ENCODE peak calls at places on chromosomes 3 and 15, in six cellular contexts. One of them, this sample, is unnamed.

GRCh38 chr3:172323894-172324590 is 124.2 kb downstream of the GHSR start:
- DNase-seq in endothelial cell of umbilical vein: no peak
- DNase-seq in CD4-positive, CD25-positive, alpha-beta regulatory T cell: no peak
- DNase-seq in astrocyte of the spinal cord: peak
- DNase-seq in aorta: peak
- DNase-seq in ovary: peak
- DNase-seq in this sample: no peak

GRCh38 chr3:38031022-38031994 is 1.9 kb upstream of the PLCD1 start:
- DNase-seq in endothelial cell of umbilical vein: no peak
- DNase-seq in CD4-positive, CD25-positive, alpha-beta regulatory T cell: peak
- DNase-seq in astrocyte of the spinal cord: peak
- DNase-seq in aorta: peak
- DNase-seq in ovary: peak
- DNase-seq in this sample: no peak

GRCh38 chr15:101180620-101181307 is 71.1 kb downstream of the CHSY1 start:
- DNase-seq in endothelial cell of umbilical vein: no peak
- DNase-seq in CD4-positive, CD25-positive, alpha-beta regulatory T cell: no peak
- DNase-seq in astrocyte of the spinal cord: no peak
- DNase-seq in aorta: no peak
- DNase-seq in ovary: no peak
- DNase-seq in this sample: no peak

GRCh38 chr3:170493712-170494182 is 75.1 kb downstream of the CLDN11 start:
- DNase-seq in endothelial cell of umbilical vein: no peak
- DNase-seq in CD4-positive, CD25-positive, alpha-beta regulatory T cell: no peak
- DNase-seq in astrocyte of the spinal cord: peak
- DNase-seq in aorta: no peak
- DNase-seq in ovary: no peak
- DNase-seq in this sample: no peak

GRCh38 chr15:62855085-62855476 is 187.5 kb upstream of the TPM1 start:
- DNase-seq in endothelial cell of umbilical vein: no peak
- DNase-seq in CD4-positive, CD25-positive, alpha-beta regulatory T cell: no peak
- DNase-seq in astrocyte of the spinal cord: no peak
- DNase-seq in aorta: no peak
- DNase-seq in ovary: no peak
- DNase-seq in this sample: no peak

GRCh38 chr3:160376681-160377080 is 22.3 kb downstream of the IFT80 start:
- DNase-seq in endothelial cell of umbilical vein: no peak
- DNase-seq in CD4-positive, CD25-positive, alpha-beta regulatory T cell: no peak
- DNase-seq in astrocyte of the spinal cord: no peak
- DNase-seq in aorta: no peak
- DNase-seq in ovary: no peak
- DNase-seq in this sample: no peak

GRCh38 chr15:77836116-77836798 is 203.5 kb upstream of the LINGO1 start:
- DNase-seq in endothelial cell of umbilical vein: peak
- DNase-seq in CD4-positive, CD25-positive, alpha-beta regulatory T cell: no peak
- DNase-seq in astrocyte of the spinal cord: peak
- DNase-seq in aorta: peak
- DNase-seq in ovary: no peak
- DNase-seq in this sample: no peak

GRCh38 chr3:148861277-148861869 is 3.7 kb upstream of the CPA3 start:
- DNase-seq in endothelial cell of umbilical vein: peak
- DNase-seq in CD4-positive, CD25-positive, alpha-beta regulatory T cell: peak
- DNase-seq in astrocyte of the spinal cord: peak
- DNase-seq in aorta: no peak
- DNase-seq in ovary: no peak
- DNase-seq in this sample: no peak

GRCh38 chr3:53286727-53287412 is 31.0 kb upstream of the TKT start:
- DNase-seq in endothelial cell of umbilical vein: no peak
- DNase-seq in CD4-positive, CD25-positive, alpha-beta regulatory T cell: no peak
- DNase-seq in astrocyte of the spinal cord: peak
- DNase-seq in aorta: no peak
- DNase-seq in ovary: no peak
- DNase-seq in this sample: no peak

GRCh38 chr15:76196949-76197315 is 114.3 kb downstream of the ETFA start:
- DNase-seq in endothelial cell of umbilical vein: no peak
- DNase-seq in CD4-positive, CD25-positive, alpha-beta regulatory T cell: no peak
- DNase-seq in astrocyte of the spinal cord: no peak
- DNase-seq in aorta: no peak
- DNase-seq in ovary: no peak
- DNase-seq in this sample: no peak

GRCh38 chr3:27714692-27715453 is 7.2 kb downstream of the EOMES start:
- DNase-seq in endothelial cell of umbilical vein: no peak
- DNase-seq in CD4-positive, CD25-positive, alpha-beta regulatory T cell: no peak
- DNase-seq in astrocyte of the spinal cord: no peak
- DNase-seq in aorta: peak
- DNase-seq in ovary: no peak
- DNase-seq in this sample: peak

GRCh38 chr3:67077656-67078055 is 79.5 kb downstream of the KBTBD8 start:
- DNase-seq in endothelial cell of umbilical vein: no peak
- DNase-seq in CD4-positive, CD25-positive, alpha-beta regulatory T cell: no peak
- DNase-seq in astrocyte of the spinal cord: no peak
- DNase-seq in aorta: no peak
- DNase-seq in ovary: no peak
- DNase-seq in this sample: no peak

GRCh38 chr3:168159473-168159872 is 63.7 kb upstream of the GOLIM4 start:
- DNase-seq in endothelial cell of umbilical vein: no peak
- DNase-seq in CD4-positive, CD25-positive, alpha-beta regulatory T cell: no peak
- DNase-seq in astrocyte of the spinal cord: no peak
- DNase-seq in aorta: no peak
- DNase-seq in ovary: no peak
- DNase-seq in this sample: no peak

GRCh38 chr15:37873336-37873735 is 61.1 kb upstream of the TMCO5A start:
- DNase-seq in endothelial cell of umbilical vein: no peak
- DNase-seq in CD4-positive, CD25-positive, alpha-beta regulatory T cell: no peak
- DNase-seq in astrocyte of the spinal cord: no peak
- DNase-seq in aorta: no peak
- DNase-seq in ovary: no peak
- DNase-seq in this sample: no peak

GRCh38 chr3:118772036-118773030 is 262.3 kb downstream of the IGSF11 start:
- DNase-seq in endothelial cell of umbilical vein: no peak
- DNase-seq in CD4-positive, CD25-positive, alpha-beta regulatory T cell: no peak
- DNase-seq in astrocyte of the spinal cord: peak
- DNase-seq in aorta: no peak
- DNase-seq in ovary: no peak
- DNase-seq in this sample: peak

GRCh38 chr3:14371573-14372474 is 30.6 kb upstream of the SLC6A6 start:
- DNase-seq in endothelial cell of umbilical vein: peak
- DNase-seq in CD4-positive, CD25-positive, alpha-beta regulatory T cell: no peak
- DNase-seq in astrocyte of the spinal cord: peak
- DNase-seq in aorta: peak
- DNase-seq in ovary: no peak
- DNase-seq in this sample: no peak

GRCh38 chr3:13282986-13283876 is 136.9 kb downstream of the NUP210 start:
- DNase-seq in endothelial cell of umbilical vein: no peak
- DNase-seq in CD4-positive, CD25-positive, alpha-beta regulatory T cell: no peak
- DNase-seq in astrocyte of the spinal cord: no peak
- DNase-seq in aorta: no peak
- DNase-seq in ovary: no peak
- DNase-seq in this sample: no peak
- H3K4me3 ChIP-seq in endothelial cell of umbilical vein: no peak
- H3K4me3 ChIP-seq in CD4-positive, CD25-positive, alpha-beta regulatory T cell: no peak
- H3K4me3 ChIP-seq in astrocyte of the spinal cord: no peak
- H3K4me3 ChIP-seq in aorta: peak
- H3K4me3 ChIP-seq in ovary: peak
- H3K4me3 ChIP-seq in this sample: no peak

GRCh38 chr15:67474405-67475080 is 46.4 kb upstream of the C15orf61 start:
- DNase-seq in endothelial cell of umbilical vein: no peak
- DNase-seq in CD4-positive, CD25-positive, alpha-beta regulatory T cell: no peak
- DNase-seq in astrocyte of the spinal cord: no peak
- DNase-seq in aorta: no peak
- DNase-seq in ovary: no peak
- DNase-seq in this sample: no peak
- H3K4me3 ChIP-seq in endothelial cell of umbilical vein: no peak
- H3K4me3 ChIP-seq in CD4-positive, CD25-positive, alpha-beta regulatory T cell: no peak
- H3K4me3 ChIP-seq in astrocyte of the spinal cord: no peak
- H3K4me3 ChIP-seq in aorta: no peak
- H3K4me3 ChIP-seq in ovary: no peak
- H3K4me3 ChIP-seq in this sample: no peak

GRCh38 chr15:70750203-70750869 is 13.0 kb downstream of the UACA start:
- DNase-seq in endothelial cell of umbilical vein: no peak
- DNase-seq in CD4-positive, CD25-positive, alpha-beta regulatory T cell: no peak
- DNase-seq in astrocyte of the spinal cord: no peak
- DNase-seq in aorta: no peak
- DNase-seq in ovary: no peak
- DNase-seq in this sample: no peak

GRCh38 chr15:70757627-70758026 is 5.7 kb downstream of the UACA start:
- DNase-seq in endothelial cell of umbilical vein: no peak
- DNase-seq in CD4-positive, CD25-positive, alpha-beta regulatory T cell: no peak
- DNase-seq in astrocyte of the spinal cord: no peak
- DNase-seq in aorta: no peak
- DNase-seq in ovary: no peak
- DNase-seq in this sample: no peak

GRCh38 chr15:70754862-70755261 is 8.5 kb downstream of the UACA start:
- DNase-seq in endothelial cell of umbilical vein: no peak
- DNase-seq in CD4-positive, CD25-positive, alpha-beta regulatory T cell: no peak
- DNase-seq in astrocyte of the spinal cord: no peak
- DNase-seq in aorta: no peak
- DNase-seq in ovary: no peak
- DNase-seq in this sample: no peak

GRCh38 chr15:70752142-70752754 is 11.1 kb downstream of the UACA start:
- DNase-seq in endothelial cell of umbilical vein: no peak
- DNase-seq in CD4-positive, CD25-positive, alpha-beta regulatory T cell: peak
- DNase-seq in astrocyte of the spinal cord: peak
- DNase-seq in aorta: no peak
- DNase-seq in ovary: no peak
- DNase-seq in this sample: no peak

DNA sequence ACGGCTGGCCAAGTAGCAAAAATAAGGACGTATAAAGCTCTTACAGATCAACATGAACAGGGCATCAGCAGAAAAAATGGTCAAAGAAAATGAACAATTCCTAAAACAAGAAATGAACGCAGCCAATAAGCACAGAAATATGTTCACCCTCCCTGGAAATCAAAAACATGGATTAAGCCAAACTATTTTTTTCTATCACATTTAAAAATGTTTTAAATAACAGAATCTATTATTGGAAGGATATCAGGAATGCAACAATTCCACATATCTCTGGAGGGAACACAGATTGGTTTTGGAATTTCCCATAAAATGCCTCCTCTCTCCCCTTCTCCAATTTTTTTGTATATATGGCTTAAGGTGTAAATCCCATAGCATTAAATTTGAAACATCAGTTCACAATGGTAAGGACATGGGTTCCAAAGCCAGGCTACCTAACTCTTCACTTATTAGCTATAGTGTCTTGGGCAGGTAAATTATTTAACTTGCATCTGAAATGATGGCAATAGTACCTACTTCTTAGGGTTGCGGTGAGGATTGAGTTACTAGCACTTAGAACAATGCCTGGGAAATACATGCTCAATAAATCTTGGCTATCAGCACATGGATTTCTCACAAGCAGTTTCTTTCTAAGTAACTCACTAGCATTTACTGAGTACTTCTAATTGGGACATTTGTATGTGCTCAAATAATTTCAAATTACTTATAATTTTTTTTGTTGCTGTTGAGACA is 10.1 kb downstream of the UACA start:
- DNase-seq in endothelial cell of umbilical vein: no peak
- DNase-seq in CD4-positive, CD25-positive, alpha-beta regulatory T cell: no peak
- DNase-seq in astrocyte of the spinal cord: no peak
- DNase-seq in aorta: no peak
- DNase-seq in ovary: no peak
- DNase-seq in this sample: no peak
- H3K4me3 ChIP-seq in endothelial cell of umbilical vein: no peak
- H3K4me3 ChIP-seq in CD4-positive, CD25-positive, alpha-beta regulatory T cell: no peak
- H3K4me3 ChIP-seq in astrocyte of the spinal cord: no peak
- H3K4me3 ChIP-seq in aorta: no peak
- H3K4me3 ChIP-seq in ovary: no peak
- H3K4me3 ChIP-seq in this sample: no peak

GRCh38 chr15:39781147-39781966 is 1.3 kb downstream of the FSIP1 start:
- DNase-seq in endothelial cell of umbilical vein: no peak
- DNase-seq in CD4-positive, CD25-positive, alpha-beta regulatory T cell: no peak
- DNase-seq in astrocyte of the spinal cord: no peak
- DNase-seq in aorta: no peak
- DNase-seq in ovary: no peak
- DNase-seq in this sample: no peak
- H3K4me3 ChIP-seq in endothelial cell of umbilical vein: no peak
- H3K4me3 ChIP-seq in CD4-positive, CD25-positive, alpha-beta regulatory T cell: peak
- H3K4me3 ChIP-seq in astrocyte of the spinal cord: no peak
- H3K4me3 ChIP-seq in aorta: no peak
- H3K4me3 ChIP-seq in ovary: no peak
- H3K4me3 ChIP-seq in this sample: no peak

GRCh38 chr3:70095260-70095659 is 95.7 kb downstream of the SAMMSON start:
- DNase-seq in endothelial cell of umbilical vein: no peak
- DNase-seq in CD4-positive, CD25-positive, alpha-beta regulatory T cell: no peak
- DNase-seq in astrocyte of the spinal cord: no peak
- DNase-seq in aorta: no peak
- DNase-seq in ovary: no peak
- DNase-seq in this sample: no peak
- H3K4me3 ChIP-seq in endothelial cell of umbilical vein: no peak
- H3K4me3 ChIP-seq in CD4-positive, CD25-positive, alpha-beta regulatory T cell: no peak
- H3K4me3 ChIP-seq in astrocyte of the spinal cord: no peak
- H3K4me3 ChIP-seq in aorta: no peak
- H3K4me3 ChIP-seq in ovary: no peak
- H3K4me3 ChIP-seq in this sample: no peak

DNA sequence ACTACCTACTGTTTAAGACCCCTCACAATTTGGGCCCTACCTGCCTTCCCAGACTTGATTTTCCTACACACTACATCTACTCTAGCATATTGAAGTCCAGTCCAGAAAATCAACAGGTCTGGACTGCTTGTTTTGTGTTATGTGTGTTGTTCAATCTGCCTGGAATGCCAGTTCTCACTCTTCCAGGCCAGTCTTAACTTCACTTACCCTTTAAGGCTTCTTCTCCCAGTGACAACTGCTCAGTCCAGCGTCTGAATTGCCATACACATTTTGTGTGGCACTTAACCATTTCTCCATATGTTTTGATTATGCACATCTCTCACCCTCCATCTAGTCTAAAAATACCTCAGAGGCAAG is 1.1 kb downstream of the TICRR start:
- DNase-seq in endothelial cell of umbilical vein: no peak
- DNase-seq in CD4-positive, CD25-positive, alpha-beta regulatory T cell: no peak
- DNase-seq in astrocyte of the spinal cord: peak
- DNase-seq in aorta: no peak
- DNase-seq in ovary: no peak
- DNase-seq in this sample: no peak
- H3K4me3 ChIP-seq in endothelial cell of umbilical vein: peak
- H3K4me3 ChIP-seq in CD4-positive, CD25-positive, alpha-beta regulatory T cell: peak
- H3K4me3 ChIP-seq in astrocyte of the spinal cord: peak
- H3K4me3 ChIP-seq in aorta: no peak
- H3K4me3 ChIP-seq in ovary: no peak
- H3K4me3 ChIP-seq in this sample: peak

DNA sequence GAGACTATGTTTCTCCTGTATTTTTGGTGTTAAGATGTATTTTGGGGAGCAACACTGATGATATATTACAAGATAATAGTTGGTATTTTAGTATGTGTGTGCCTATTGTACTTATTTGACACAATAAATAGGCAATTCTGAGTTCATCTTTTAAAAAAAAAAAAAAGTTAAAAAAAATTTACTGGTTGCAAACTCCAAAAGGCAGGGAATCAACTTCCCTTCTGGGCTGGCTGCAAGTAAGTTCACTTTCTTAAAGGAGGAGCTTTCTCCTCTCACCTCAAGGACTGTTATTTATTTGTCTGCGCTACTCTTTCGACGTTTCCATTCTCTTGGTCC is 335 bp upstream of the VPS8 start:
- DNase-seq in endothelial cell of umbilical vein: no peak
- DNase-seq in CD4-positive, CD25-positive, alpha-beta regulatory T cell: no peak
- DNase-seq in astrocyte of the spinal cord: no peak
- DNase-seq in aorta: no peak
- DNase-seq in ovary: no peak
- DNase-seq in this sample: no peak
- H3K4me3 ChIP-seq in endothelial cell of umbilical vein: peak
- H3K4me3 ChIP-seq in CD4-positive, CD25-positive, alpha-beta regulatory T cell: peak
- H3K4me3 ChIP-seq in astrocyte of the spinal cord: peak
- H3K4me3 ChIP-seq in aorta: no peak
- H3K4me3 ChIP-seq in ovary: peak
- H3K4me3 ChIP-seq in this sample: no peak

GRCh38 chr15:81299630-81300273 is 24.2 kb downstream of the STARD5 start:
- DNase-seq in endothelial cell of umbilical vein: no peak
- DNase-seq in CD4-positive, CD25-positive, alpha-beta regulatory T cell: no peak
- DNase-seq in astrocyte of the spinal cord: no peak
- DNase-seq in aorta: peak
- DNase-seq in ovary: no peak
- DNase-seq in this sample: no peak
- H3K4me3 ChIP-seq in endothelial cell of umbilical vein: no peak
- H3K4me3 ChIP-seq in CD4-positive, CD25-positive, alpha-beta regulatory T cell: peak
- H3K4me3 ChIP-seq in astrocyte of the spinal cord: no peak
- H3K4me3 ChIP-seq in aorta: no peak
- H3K4me3 ChIP-seq in ovary: no peak
- H3K4me3 ChIP-seq in this sample: peak